ENCODE peak calls at places on chromosomes 7 and 10, in seven cellular contexts. S is kidney epithelial cell; U is neural progenitor cell; I is lung; R is WTC11; A is glutamatergic neuron; B is CD8-positive, alpha-beta T cell. G is an unnamed sample.

GRCh38 chr7:66664590-66665293 is 36.1 kb downstream of the KCTD7 start:
- DNase-seq in S (no peak), U (no peak), I (no peak), R (no peak), A (peak; percentile 80), B (no peak), G (no peak)

GRCh38 chr7:96330193-96330592 is 8.3 kb upstream of the SLC25A13 start:
- DNase-seq in S (no peak), U (no peak), I (no peak), R (no peak), A (no peak), B (no peak), G (no peak)

GRCh38 chr7:14233026-14233897 is 243.8 kb upstream of the ETV1 start:
- DNase-seq in S (peak; percentile 9), U (no peak), I (no peak), R (no peak), A (no peak), B (no peak), G (no peak)

GRCh38 chr10:119090026-119090808 is 9.6 kb upstream of the EIF3A start:
- DNase-seq in S (no peak), U (no peak), I (no peak), R (no peak), A (no peak), B (peak; percentile 12), G (no peak)

GRCh38 chr10:120336910-120337540 is 120.0 kb upstream of the PLPP4 start:
- DNase-seq in S (no peak), U (peak; percentile 67), I (peak; percentile 64), R (peak; percentile 78), A (peak; percentile 80), B (peak; percentile 7), G (peak; percentile 20)

GRCh38 chr7:3138992-3139391 is 95.3 kb upstream of the CARD11 start:
- DNase-seq in S (no peak), U (no peak), I (no peak), R (no peak), A (no peak), B (no peak), G (no peak)

GRCh38 chr10:105605873-105606272 is 964.8 kb downstream of the SORCS3 start:
- DNase-seq in S (no peak), U (no peak), I (no peak), R (no peak), A (no peak), B (no peak), G (no peak)

GRCh38 chr10:91573320-91573719 is 59.6 kb downstream of the PPP1R3C start:
- DNase-seq in S (no peak), U (no peak), I (no peak), R (no peak), A (no peak), B (no peak), G (no peak)

GRCh38 chr10:30637881-30638467 is 8.4 kb upstream of the LYZL2 start:
- DNase-seq in S (peak; percentile 91), U (no peak), I (no peak), R (no peak), A (no peak), B (no peak), G (no peak)

GRCh38 chr7:4133491-4134044 is 548.5 kb upstream of the FOXK1 start:
- DNase-seq in S (no peak), U (no peak), I (no peak), R (no peak), A (no peak), B (no peak), G (no peak)

GRCh38 chr7:5472432-5473315 is 49.0 kb upstream of the TNRC18 start:
- DNase-seq in S (no peak), U (no peak), I (no peak), R (no peak), A (no peak), B (no peak), G (no peak)

GRCh38 chr7:49089717-49090116 is 165.4 kb downstream of the CDC14C start:
- DNase-seq in S (no peak), U (peak; percentile 17), I (no peak), R (no peak), A (no peak), B (no peak), G (no peak)

GRCh38 chr7:80678703-80679102 is 40.3 kb downstream of the CD36 start:
- DNase-seq in S (no peak), U (no peak), I (no peak), R (no peak), A (no peak), B (no peak), G (no peak)

GRCh38 chr7:80671744-80672143 is 33.3 kb downstream of the CD36 start:
- DNase-seq in S (no peak), U (no peak), I (no peak), R (no peak), A (no peak), B (no peak), G (no peak)

GRCh38 chr7:80676404-80676803 is 38.0 kb downstream of the CD36 start:
- DNase-seq in S (no peak), U (no peak), I (no peak), R (no peak), A (no peak), B (no peak), G (no peak)

GRCh38 chr7:80677629-80678028 is 39.2 kb downstream of the CD36 start:
- DNase-seq in S (no peak), U (no peak), I (no peak), R (no peak), A (no peak), B (no peak), G (no peak)

DNA sequence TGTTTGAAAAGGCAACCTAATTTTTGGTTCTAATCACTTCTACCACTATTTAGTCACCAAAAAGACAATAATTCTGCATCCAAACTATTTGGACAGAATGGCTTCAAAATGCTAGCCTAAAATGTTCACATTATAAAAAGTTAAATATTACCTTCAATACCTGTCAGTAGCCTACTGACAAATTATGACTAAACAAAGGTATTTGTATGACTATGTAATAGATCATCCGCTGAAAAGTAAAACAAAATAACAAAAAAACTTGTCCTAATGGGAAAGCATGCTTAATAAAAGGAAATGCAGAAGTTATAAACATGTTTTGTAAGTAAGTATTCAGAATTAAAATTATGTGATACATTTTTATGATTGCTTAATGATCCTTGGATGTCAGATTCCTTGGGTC is 36.6 kb downstream of the CD36 start:
- DNase-seq in S (no peak), U (no peak), I (no peak), R (no peak), A (no peak), B (no peak), G (no peak)
- TF ChIP-seq CTCF in S (no peak), U (no peak), I (no peak), R (no peak), A (no peak), B (no peak), G (no peak)

GRCh38 chr7:100418930-100419659 is 9.4 kb downstream of the ZCWPW1 start:
- DNase-seq in S (no peak), U (no peak), I (no peak), R (no peak), A (no peak), B (no peak), G (no peak)
- TF ChIP-seq CTCF in S (no peak), U (no peak), I (no peak), R (no peak), A (peak; percentile 18), B (no peak), G (no peak)

GRCh38 chr10:88131561-88132139 is 268.2 kb downstream of the PTEN start:
- DNase-seq in S (no peak), U (no peak), I (peak; percentile 33), R (peak; percentile 19), A (no peak), B (no peak), G (no peak)
- TF ChIP-seq CTCF in S (no peak), U (no peak), I (no peak), R (no peak), A (no peak), B (no peak), G (no peak)

GRCh38 chr7:82017334-82017943 is 247.6 kb upstream of the HGF start:
- DNase-seq in S (no peak), U (peak; percentile 24), I (no peak), R (no peak), A (no peak), B (no peak), G (no peak)
- TF ChIP-seq CTCF in S (peak; percentile 54), U (peak; percentile 68), I (peak; percentile 9), R (no peak), A (no peak), B (no peak), G (no peak)

GRCh38 chr10:86684305-86684704 is 16.0 kb downstream of the LDB3 start:
- DNase-seq in S (no peak), U (peak; percentile 63), I (no peak), R (peak; percentile 59), A (peak; percentile 82), B (no peak), G (no peak)
- TF ChIP-seq CTCF in S (peak; percentile 42), U (peak; percentile 61), I (no peak), R (no peak), A (peak; percentile 67), B (no peak), G (no peak)